ENCODE peak calls at places on chromosomes 5 and 9, in five cellular contexts. N, A, J, Y and B are unnamed samples.
A peak's percentile ranks its signal among the peaks of the same experiment; 100 is the strongest.

GRCh38 chr9:104367507-104367906 is 136.6 kb upstream of the OR13F1 start:
- DNase-seq in Y (no peak), J (no peak), A (no peak), N (no peak), B (no peak)

GRCh38 chr5:142587354-142587965 is 98.4 kb downstream of the FGF1 start:
- DNase-seq in J (peak; percentile 64), A (no peak), N (peak; percentile 35), Y (no peak), B (no peak)

GRCh38 chr5:160787247-160787646 is 64.8 kb downstream of the ATP10B start:
- DNase-seq in J (no peak), N (no peak), A (no peak), Y (no peak), B (peak; percentile 11)

GRCh38 chr5:59923465-59923864 is 29.9 kb upstream of the PDE4D start:
- DNase-seq in Y (no peak), N (no peak), J (peak; percentile 46), A (no peak), B (no peak)

GRCh38 chr9:125805057-125805456 is 57.9 kb downstream of the PBX3 start:
- DNase-seq in N (no peak), Y (no peak), A (no peak), J (peak; percentile 82), B (no peak)

GRCh38 chr5:54469655-54470054 is 14.2 kb downstream of the HSPB3 start:
- DNase-seq in Y (no peak), A (no peak), N (peak; percentile 32), J (peak; percentile 45), B (no peak)

GRCh38 chr5:128537306-128537998 is 593 bp downstream of the FBN2 start:
- DNase-seq in A (no peak), J (peak; percentile 86), Y (peak; percentile 61), N (no peak), B (no peak)

GRCh38 chr9:19498015-19498414 is 89.2 kb downstream of the ACER2 start:
- DNase-seq in Y (no peak), J (peak; percentile 53), A (no peak), N (no peak), B (no peak)